ENCODE peak calls at places on chromosomes 7 and 10, in four cellular contexts. T is AG10803, K is OCI-LY7, W is SHP77. R is an unnamed sample.

GRCh38 chr7:72015106-72015505 is 397.0 kb downstream of the CALN1 start:
- DNase-seq in T (no peak), K (no peak), W (no peak), R (no peak)

GRCh38 chr7:131769241-131769640 is 212.8 kb upstream of the PODXL start:
- DNase-seq in T (peak), K (no peak), W (no peak), R (no peak)

GRCh38 chr7:51950811-51951210 is 634.2 kb upstream of the COBL start:
- DNase-seq in T (no peak), K (no peak), W (no peak), R (no peak)

GRCh38 chr10:70566515-70567290 is 35.8 kb downstream of the PRF1 start:
- DNase-seq in T (no peak), K (no peak), W (no peak), R (no peak)

GRCh38 chr10:132493246-132493755 is 44.3 kb upstream of the INPP5A start:
- DNase-seq in T (no peak), K (no peak), W (no peak), R (no peak)

GRCh38 chr7:38506756-38507155 is 124.4 kb downstream of the AMPH start:
- DNase-seq in T (peak), K (no peak), W (no peak), R (no peak)

GRCh38 chr7:100476108-100476780 is 2.8 kb downstream of the TSC22D4 start:
- DNase-seq in T (no peak), K (peak), W (no peak), R (no peak)

GRCh38 chr7:105304040-105304895 is 84.5 kb downstream of the SRPK2 start:
- DNase-seq in T (peak), K (no peak), W (no peak), R (peak)